ENCODE peak calls at places on chromosomes 5 and 9, in six cellular contexts. One of them, this sample, is unnamed.

GRCh38 chr5:82050955-82051354 is 79.1 kb downstream of the ATG10 start:
- DNase-seq in H9: no peak
- DNase-seq in H1: no peak
- DNase-seq in IMR-90: no peak
- DNase-seq in neuronal stem cell: no peak
- DNase-seq in mesenchymal stem cell: no peak
- DNase-seq in this sample: no peak

GRCh38 chr5:144370273-144370672 is 199.6 kb downstream of the KCTD16 start:
- DNase-seq in H9: no peak
- DNase-seq in H1: no peak
- DNase-seq in IMR-90: no peak
- DNase-seq in neuronal stem cell: no peak
- DNase-seq in mesenchymal stem cell: no peak
- DNase-seq in this sample: no peak

GRCh38 chr5:149719666-149720065 is 10.4 kb upstream of the PPARGC1B start:
- DNase-seq in H9: no peak
- DNase-seq in H1: no peak
- DNase-seq in IMR-90: no peak
- DNase-seq in neuronal stem cell: no peak
- DNase-seq in mesenchymal stem cell: no peak
- DNase-seq in this sample: no peak

GRCh38 chr5:142342128-142342981 is 17.5 kb upstream of the SPRY4 start:
- DNase-seq in H9: no peak
- DNase-seq in H1: no peak
- DNase-seq in IMR-90: peak; percentile 81
- DNase-seq in neuronal stem cell: no peak
- DNase-seq in mesenchymal stem cell: peak; percentile 81
- DNase-seq in this sample: no peak

GRCh38 chr9:1052119-1052907 is 2.2 kb downstream of the DMRT2 start:
- DNase-seq in H9: no peak
- DNase-seq in H1: no peak
- DNase-seq in IMR-90: no peak
- DNase-seq in neuronal stem cell: no peak
- DNase-seq in mesenchymal stem cell: no peak
- DNase-seq in this sample: no peak

GRCh38 chr5:23483090-23483489 is 24.3 kb upstream of the PRDM9 start:
- DNase-seq in H9: no peak
- DNase-seq in H1: no peak
- DNase-seq in IMR-90: no peak
- DNase-seq in neuronal stem cell: no peak
- DNase-seq in mesenchymal stem cell: no peak
- DNase-seq in this sample: no peak

GRCh38 chr9:108720191-108720642 is 135.6 kb downstream of the ACTL7B start:
- DNase-seq in H9: no peak
- DNase-seq in H1: no peak
- DNase-seq in IMR-90: no peak
- DNase-seq in neuronal stem cell: no peak
- DNase-seq in mesenchymal stem cell: no peak
- DNase-seq in this sample: no peak

GRCh38 chr9:104982543-104982942 is 54.6 kb upstream of the ABCA1 start:
- DNase-seq in H9: no peak
- DNase-seq in H1: no peak
- DNase-seq in IMR-90: no peak
- DNase-seq in neuronal stem cell: no peak
- DNase-seq in mesenchymal stem cell: no peak
- DNase-seq in this sample: no peak

GRCh38 chr5:982377-983237 is 26.0 kb upstream of the NKD2 start:
- DNase-seq in H9: peak; percentile 86
- DNase-seq in H1: peak; percentile 38
- DNase-seq in IMR-90: no peak
- DNase-seq in neuronal stem cell: no peak
- DNase-seq in mesenchymal stem cell: no peak
- DNase-seq in this sample: peak; percentile 68

GRCh38 chr9:10242255-10242654 is 370.5 kb downstream of the PTPRD start:
- DNase-seq in H9: no peak
- DNase-seq in H1: no peak
- DNase-seq in IMR-90: no peak
- DNase-seq in neuronal stem cell: no peak
- DNase-seq in mesenchymal stem cell: no peak
- DNase-seq in this sample: no peak

GRCh38 chr5:157860898-157861894 is 2.3 kb upstream of the CLINT1 start:
- DNase-seq in H9: no peak
- DNase-seq in H1: no peak
- DNase-seq in IMR-90: no peak
- DNase-seq in neuronal stem cell: no peak
- DNase-seq in mesenchymal stem cell: no peak
- DNase-seq in this sample: no peak

DNA sequence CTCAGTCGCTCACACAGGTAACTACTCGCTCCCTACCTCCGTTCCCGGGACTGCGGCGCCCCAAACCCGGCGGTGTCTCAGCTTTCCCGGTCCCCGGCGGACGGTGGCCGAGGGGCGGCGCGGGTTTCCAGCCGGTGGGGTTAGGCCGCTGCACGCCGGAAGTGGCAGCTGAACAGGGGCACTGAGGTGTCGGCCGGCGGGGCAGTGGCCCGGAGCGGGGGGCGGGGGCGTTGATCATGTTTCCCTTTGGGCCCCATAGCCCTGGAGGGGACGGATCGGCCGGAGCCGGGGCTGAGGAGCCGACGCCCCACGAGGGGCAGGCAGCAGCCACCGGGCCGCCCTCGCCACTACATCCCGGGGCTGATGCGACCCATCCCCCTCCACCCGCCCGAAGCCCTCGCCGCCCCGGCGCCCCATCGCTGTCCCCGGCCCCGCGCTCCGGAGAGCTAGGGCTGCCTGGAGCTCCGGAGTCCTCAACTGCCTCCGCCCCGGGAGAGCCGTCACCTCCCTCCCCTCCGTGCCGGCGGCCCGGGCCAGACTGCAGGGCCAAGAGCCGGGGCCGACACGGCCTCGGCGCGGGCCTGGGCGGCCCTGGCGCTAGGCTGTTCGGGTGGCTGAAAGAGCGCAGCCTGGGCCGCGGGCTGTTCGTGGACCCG is at the start of gene DCAF10:
- DNase-seq in H9: peak; percentile 91
- DNase-seq in H1: peak; percentile 58
- DNase-seq in IMR-90: peak; percentile 75
- DNase-seq in neuronal stem cell: peak; percentile 87
- DNase-seq in mesenchymal stem cell: peak; percentile 88
- DNase-seq in this sample: peak; percentile 88
- H2AK5ac ChIP-seq in H9: no peak within 1 kb of the TSS
- H2AK5ac ChIP-seq in H1: no peak within 1 kb of the TSS
- H2AK5ac ChIP-seq in IMR-90: peak within 1 kb of the TSS; percentile 65
- H2AK5ac ChIP-seq in neuronal stem cell: no peak within 1 kb of the TSS
- H2AK5ac ChIP-seq in mesenchymal stem cell: no peak within 1 kb of the TSS
- H2AK5ac ChIP-seq in this sample: no peak within 1 kb of the TSS

GRCh38 chr9:84851935-84852585 is 182.5 kb downstream of the NTRK2 start:
- DNase-seq in H9: peak; percentile 81
- DNase-seq in H1: peak; percentile 54
- DNase-seq in IMR-90: peak; percentile 11
- DNase-seq in neuronal stem cell: peak; percentile 65
- DNase-seq in mesenchymal stem cell: peak; percentile 92
- DNase-seq in this sample: peak; percentile 97

GRCh38 chr9:84856181-84856632 is 186.7 kb downstream of the NTRK2 start:
- DNase-seq in H9: no peak
- DNase-seq in H1: no peak
- DNase-seq in IMR-90: no peak
- DNase-seq in neuronal stem cell: no peak
- DNase-seq in mesenchymal stem cell: no peak
- DNase-seq in this sample: no peak

GRCh38 chr9:84850830-84851372 is 181.4 kb downstream of the NTRK2 start:
- DNase-seq in H9: no peak
- DNase-seq in H1: no peak
- DNase-seq in IMR-90: no peak
- DNase-seq in neuronal stem cell: no peak
- DNase-seq in mesenchymal stem cell: no peak
- DNase-seq in this sample: peak; percentile 33

GRCh38 chr9:84849049-84849448 is 179.5 kb downstream of the NTRK2 start:
- DNase-seq in H9: no peak
- DNase-seq in H1: no peak
- DNase-seq in IMR-90: no peak
- DNase-seq in neuronal stem cell: no peak
- DNase-seq in mesenchymal stem cell: no peak
- DNase-seq in this sample: no peak

DNA sequence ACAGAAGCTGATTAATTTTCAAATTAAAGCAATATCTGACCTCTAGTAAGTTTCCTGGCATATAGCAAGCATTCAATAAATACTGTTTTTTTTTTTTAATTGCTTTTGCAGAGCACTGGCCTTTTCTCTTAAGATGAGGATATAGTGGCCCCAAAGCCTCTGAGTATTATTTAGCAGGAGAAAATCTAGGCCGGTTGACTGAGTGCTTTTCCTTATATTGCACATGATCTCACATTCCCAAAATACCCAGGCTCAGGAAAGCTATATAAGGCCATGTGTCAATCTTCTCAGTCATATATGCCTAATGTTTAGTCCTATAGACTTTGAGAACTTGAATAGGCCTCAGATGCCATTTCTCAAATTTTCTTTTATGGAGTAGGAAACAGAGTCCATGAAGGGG is 183.4 kb downstream of the NTRK2 start:
- DNase-seq in H9: no peak
- DNase-seq in H1: no peak
- DNase-seq in IMR-90: no peak
- DNase-seq in neuronal stem cell: no peak
- DNase-seq in mesenchymal stem cell: no peak
- DNase-seq in this sample: no peak
- H3K4me2 ChIP-seq in H9: no peak overlapping the region
- H3K4me2 ChIP-seq in H1: no peak overlapping the region
- H3K4me2 ChIP-seq in IMR-90: no peak overlapping the region
- H3K4me2 ChIP-seq in neuronal stem cell: no peak overlapping the region
- H3K4me2 ChIP-seq in mesenchymal stem cell: no peak overlapping the region
- H3K4me2 ChIP-seq in this sample: no peak overlapping the region

DNA sequence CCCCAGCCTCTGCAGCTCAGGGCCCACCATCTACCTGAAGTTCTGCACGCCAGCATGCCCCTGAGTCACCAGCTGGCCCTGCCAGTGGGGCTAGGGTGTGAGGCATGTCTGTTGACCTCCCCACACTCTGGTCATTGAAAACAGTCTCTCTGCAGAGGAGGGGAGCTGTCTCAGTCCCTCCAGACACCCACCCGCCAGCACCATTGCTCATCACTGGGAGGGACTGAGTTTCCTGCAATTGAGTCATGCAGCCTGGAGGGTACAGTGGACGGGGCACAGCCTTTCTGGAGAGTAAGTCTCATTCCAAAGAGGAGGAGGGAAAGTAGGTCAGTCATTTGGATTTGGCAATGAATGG is 16.8 kb upstream of the COL5A1 start:
- DNase-seq in H9: peak; percentile 16
- DNase-seq in H1: no peak
- DNase-seq in IMR-90: peak; percentile 87
- DNase-seq in neuronal stem cell: no peak
- DNase-seq in mesenchymal stem cell: peak; percentile 97
- DNase-seq in this sample: peak; percentile 87
- H2BK15ac ChIP-seq in H9: no peak overlapping the region
- H2BK15ac ChIP-seq in H1: no peak overlapping the region
- H2BK15ac ChIP-seq in IMR-90: peak overlapping the region; percentile 62
- H2BK15ac ChIP-seq in neuronal stem cell: peak overlapping the region; percentile 77
- H2BK15ac ChIP-seq in mesenchymal stem cell: no peak overlapping the region
- H2BK15ac ChIP-seq in this sample: no peak overlapping the region

DNA sequence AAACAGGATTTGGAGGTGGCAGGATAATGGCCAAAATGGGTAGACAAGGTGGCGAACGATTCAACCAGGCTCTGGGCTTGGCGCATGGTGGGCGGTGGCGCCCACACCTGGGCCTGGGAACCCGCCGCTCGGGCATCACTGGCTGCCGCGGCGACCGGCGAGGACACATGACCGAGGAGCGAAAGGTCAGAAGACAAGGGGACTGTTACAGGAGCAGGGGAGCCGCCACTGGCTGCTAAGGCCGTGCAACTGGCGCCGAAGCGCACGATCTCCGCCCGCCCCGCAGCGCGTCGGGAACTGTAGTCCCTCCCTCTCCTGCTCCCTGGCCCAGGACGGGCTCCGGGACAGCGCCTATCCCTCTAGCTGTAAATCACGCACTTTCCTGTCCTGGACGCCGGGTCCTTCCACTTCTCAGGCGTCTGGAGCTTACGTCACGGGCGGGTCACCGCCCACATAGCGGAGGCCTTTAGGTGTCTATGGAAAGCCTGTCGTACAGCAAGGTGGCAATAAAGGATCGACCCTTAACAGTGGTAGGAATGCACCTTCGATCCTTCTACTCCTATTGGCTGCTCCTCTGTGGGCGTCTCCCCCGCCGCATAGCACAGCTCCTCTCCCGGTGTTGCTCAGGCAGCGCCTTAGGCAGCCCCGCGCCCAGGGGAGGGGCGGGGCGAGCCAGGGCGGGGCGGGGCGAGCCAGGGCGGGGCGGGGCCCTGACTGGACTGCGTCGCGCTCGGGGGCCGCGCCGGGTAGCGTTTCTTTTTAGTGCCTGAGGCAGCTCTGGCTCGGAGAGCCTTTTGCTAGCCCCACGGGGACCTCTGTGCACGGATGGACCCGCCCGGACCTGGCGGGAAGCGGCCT is at the start of gene ICE1:
- DNase-seq in H9: peak; percentile 99
- DNase-seq in H1: peak; percentile 99
- DNase-seq in IMR-90: peak; percentile 97
- DNase-seq in neuronal stem cell: peak; percentile 97
- DNase-seq in mesenchymal stem cell: peak; percentile 98
- DNase-seq in this sample: peak; percentile 99
- H2AK5ac ChIP-seq in H9: no peak within 1 kb of the TSS
- H2AK5ac ChIP-seq in H1: no peak within 1 kb of the TSS
- H2AK5ac ChIP-seq in IMR-90: peak within 1 kb of the TSS; percentile 52
- H2AK5ac ChIP-seq in neuronal stem cell: no peak within 1 kb of the TSS
- H2AK5ac ChIP-seq in mesenchymal stem cell: no peak within 1 kb of the TSS
- H2AK5ac ChIP-seq in this sample: no peak within 1 kb of the TSS

DNA sequence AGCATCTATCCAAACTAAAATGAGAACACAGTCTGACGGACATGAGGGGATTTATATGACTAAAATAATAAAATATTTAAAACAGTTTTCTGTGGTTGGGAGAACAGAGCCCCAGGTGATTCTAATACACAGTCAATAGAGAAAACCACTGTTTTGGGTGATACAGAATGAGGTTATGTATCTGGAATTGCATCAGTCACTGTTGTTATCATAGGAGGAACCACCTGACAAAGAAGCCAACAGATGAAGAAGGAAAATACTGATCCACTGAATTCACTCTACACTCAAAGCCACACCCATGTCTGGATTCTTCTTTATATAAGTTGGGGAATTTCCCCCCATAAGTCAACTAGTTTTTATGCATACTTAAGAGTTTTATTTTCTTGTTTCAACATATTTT is 799.0 kb downstream of the TLR4 start:
- DNase-seq in H9: no peak
- DNase-seq in H1: no peak
- DNase-seq in IMR-90: no peak
- DNase-seq in neuronal stem cell: no peak
- DNase-seq in mesenchymal stem cell: no peak
- DNase-seq in this sample: no peak
- H3K4me2 ChIP-seq in H9: no peak overlapping the region
- H3K4me2 ChIP-seq in H1: no peak overlapping the region
- H3K4me2 ChIP-seq in IMR-90: no peak overlapping the region
- H3K4me2 ChIP-seq in neuronal stem cell: no peak overlapping the region
- H3K4me2 ChIP-seq in mesenchymal stem cell: no peak overlapping the region
- H3K4me2 ChIP-seq in this sample: no peak overlapping the region

This sample was measured in mesendoderm.